ENCODE peak calls at places on chromosomes 2 and 18, in six cellular contexts. A is H1, K is K562, O is HepG2, U is GM12892, G is GM12878. F is an unnamed sample.

GRCh38 chr2:223853425-223853837 is 16.0 kb upstream of the AP1S3 start:
- DNase-seq in A (no peak), K (no peak), O (peak), U (no peak), G (no peak), F (no peak)

GRCh38 chr2:240704651-240705050 is 13.0 kb downstream of the AQP12A start:
- DNase-seq in A (no peak), K (no peak), O (no peak), U (no peak), G (no peak), F (no peak)

GRCh38 chr2:168392031-168392430 is 64.0 kb upstream of the CERS6 start:
- DNase-seq in A (no peak), K (no peak), O (no peak), U (no peak), G (no peak), F (no peak)

GRCh38 chr2:31219131-31219969 is 2.0 kb upstream of the CAPN14 start:
- DNase-seq in A (no peak), K (no peak), O (no peak), U (no peak), G (peak), F (no peak)

GRCh38 chr2:159941729-159942128 is 120.7 kb downstream of the PLA2R1 start:
- DNase-seq in A (no peak), K (no peak), O (no peak), U (no peak), G (no peak), F (no peak)

GRCh38 chr2:190382851-190383250 is 25.3 kb upstream of the MFSD6 start:
- DNase-seq in A (no peak), K (peak), O (peak), U (peak), G (peak), F (peak)

GRCh38 chr2:26838121-26838906 is 9.6 kb upstream of the DPYSL5 start:
- DNase-seq in A (no peak), K (no peak), O (no peak), U (no peak), G (no peak), F (no peak)

GRCh38 chr2:69188174-69188900 is 175.4 kb downstream of the ANTXR1 start:
- DNase-seq in A (no peak), K (no peak), O (no peak), U (no peak), G (no peak), F (no peak)

GRCh38 chr2:241217320-241218031 is 29.0 kb downstream of the ANO7 start:
- DNase-seq in A (no peak), K (peak), O (peak), U (peak), G (no peak), F (peak)

GRCh38 chr2:61969376-61969775 is 63.9 kb downstream of the COMMD1 start:
- DNase-seq in A (no peak), K (no peak), O (no peak), U (no peak), G (no peak), F (no peak)

GRCh38 chr2:38750793-38751042 is 443 bp downstream of the SRSF7 start:
- DNase-seq in A (no peak), K (peak), O (no peak), U (peak), G (no peak), F (peak)

GRCh38 chr2:48531141-48531648 is 1.2 kb downstream of the STON1 start:
- DNase-seq in A (no peak), K (no peak), O (peak), U (no peak), G (no peak), F (no peak)

GRCh38 chr2:34242741-34243123 is 643.6 kb upstream of the FAM98A start:
- DNase-seq in A (no peak), K (no peak), O (no peak), U (no peak), G (no peak), F (no peak)

GRCh38 chr2:44941551-44942234 is at the start of gene SIX3:
- DNase-seq in A (no peak), K (no peak), O (no peak), U (no peak), G (no peak), F (no peak)

GRCh38 chr2:205627085-205627484 is 55.2 kb upstream of the NRP2 start:
- DNase-seq in A (no peak), K (no peak), O (no peak), U (no peak), G (no peak), F (no peak)

GRCh38 chr18:9062418-9062751 is 40.1 kb upstream of the NDUFV2 start:
- DNase-seq in A (no peak), K (no peak), O (no peak), U (no peak), G (no peak), F (no peak)

GRCh38 chr2:10190255-10190654 is 67.7 kb downstream of the RRM2 start:
- DNase-seq in A (no peak), K (no peak), O (no peak), U (no peak), G (no peak), F (no peak)

GRCh38 chr2:12261993-12262680 is 454.6 kb upstream of the TRIB2 start:
- DNase-seq in A (peak), K (no peak), O (no peak), U (no peak), G (no peak), F (no peak)

GRCh38 chr2:138572318-138572717 is 70.7 kb downstream of the SPOPL start:
- DNase-seq in A (no peak), K (no peak), O (no peak), U (no peak), G (no peak), F (no peak)

GRCh38 chr2:85734015-85734414 is 19.8 kb upstream of the ATOH8 start:
- DNase-seq in A (no peak), K (no peak), O (no peak), U (no peak), G (no peak), F (no peak)

GRCh38 chr18:8601277-8602032 is 7.8 kb upstream of the RAB12 start:
- DNase-seq in A (no peak), K (no peak), O (no peak), U (no peak), G (peak), F (no peak)

GRCh38 chr2:144780983-144781382 is 261.1 kb upstream of the ZEB2 start:
- DNase-seq in A (no peak), K (no peak), O (no peak), U (no peak), G (no peak), F (no peak)

GRCh38 chr2:119491776-119492525 is 32.3 kb downstream of the SCTR start:
- DNase-seq in A (no peak), K (no peak), O (peak), U (no peak), G (no peak), F (no peak)

GRCh38 chr18:2903006-2903405 is 56.2 kb downstream of the EMILIN2 start:
- DNase-seq in A (no peak), K (peak), O (no peak), U (no peak), G (no peak), F (no peak)

GRCh38 chr2:151999058-151999457 is 99.8 kb downstream of the CACNB4 start:
- DNase-seq in A (no peak), K (peak), O (peak), U (peak), G (no peak), F (peak)

GRCh38 chr18:67513285-67513684 is 3.2 kb downstream of the DSEL start:
- DNase-seq in A (no peak), K (no peak), O (peak), U (no peak), G (no peak), F (no peak)

GRCh38 chr2:240238786-240239185 is 98.3 kb upstream of the OTOS start:
- DNase-seq in A (no peak), K (no peak), O (no peak), U (no peak), G (no peak), F (no peak)

GRCh38 chr2:7709907-7710306 is 792.7 kb downstream of the RNF144A start:
- DNase-seq in A (no peak), K (no peak), O (no peak), U (no peak), G (no peak), F (no peak)

GRCh38 chr2:219155054-219155644 is 5.5 kb downstream of the NHEJ1 start:
- DNase-seq in A (no peak), K (peak), O (peak), U (peak), G (no peak), F (no peak)

GRCh38 chr2:70931376-70932000 is 4.2 kb upstream of the ATP6V1B1 start:
- DNase-seq in A (no peak), K (no peak), O (no peak), U (no peak), G (no peak), F (no peak)

GRCh38 chr18:51039138-51040112 is 9.4 kb downstream of the SMAD4 start:
- DNase-seq in A (no peak), K (peak), O (no peak), U (no peak), G (no peak), F (no peak)

GRCh38 chr2:180907731-180908130 is 72.7 kb upstream of the UBE2E3 start:
- DNase-seq in A (no peak), K (no peak), O (no peak), U (no peak), G (no peak), F (no peak)

GRCh38 chr18:70175216-70175615 is 30.3 kb downstream of the RTTN start:
- DNase-seq in A (no peak), K (no peak), O (no peak), U (no peak), G (no peak), F (no peak)

GRCh38 chr2:224023188-224023587 is 15.9 kb downstream of the SERPINE2 start:
- DNase-seq in A (no peak), K (no peak), O (peak), U (no peak), G (no peak), F (no peak)

GRCh38 chr2:228245601-228246000 is 64.1 kb upstream of the SPHKAP start:
- DNase-seq in A (no peak), K (no peak), O (no peak), U (no peak), G (no peak), F (no peak)

GRCh38 chr18:53148056-53148574 is 808.1 kb downstream of the DCC start:
- DNase-seq in A (no peak), K (no peak), O (no peak), U (no peak), G (no peak), F (no peak)

GRCh38 chr2:242004223-242004901 is 134.8 kb downstream of the RTP5 start:
- DNase-seq in A (no peak), K (no peak), O (no peak), U (no peak), G (no peak), F (no peak)

GRCh38 chr2:95734976-95735890 is 143.4 kb downstream of the TRIM43 start:
- DNase-seq in A (no peak), K (no peak), O (no peak), U (no peak), G (no peak), F (no peak)

DNA sequence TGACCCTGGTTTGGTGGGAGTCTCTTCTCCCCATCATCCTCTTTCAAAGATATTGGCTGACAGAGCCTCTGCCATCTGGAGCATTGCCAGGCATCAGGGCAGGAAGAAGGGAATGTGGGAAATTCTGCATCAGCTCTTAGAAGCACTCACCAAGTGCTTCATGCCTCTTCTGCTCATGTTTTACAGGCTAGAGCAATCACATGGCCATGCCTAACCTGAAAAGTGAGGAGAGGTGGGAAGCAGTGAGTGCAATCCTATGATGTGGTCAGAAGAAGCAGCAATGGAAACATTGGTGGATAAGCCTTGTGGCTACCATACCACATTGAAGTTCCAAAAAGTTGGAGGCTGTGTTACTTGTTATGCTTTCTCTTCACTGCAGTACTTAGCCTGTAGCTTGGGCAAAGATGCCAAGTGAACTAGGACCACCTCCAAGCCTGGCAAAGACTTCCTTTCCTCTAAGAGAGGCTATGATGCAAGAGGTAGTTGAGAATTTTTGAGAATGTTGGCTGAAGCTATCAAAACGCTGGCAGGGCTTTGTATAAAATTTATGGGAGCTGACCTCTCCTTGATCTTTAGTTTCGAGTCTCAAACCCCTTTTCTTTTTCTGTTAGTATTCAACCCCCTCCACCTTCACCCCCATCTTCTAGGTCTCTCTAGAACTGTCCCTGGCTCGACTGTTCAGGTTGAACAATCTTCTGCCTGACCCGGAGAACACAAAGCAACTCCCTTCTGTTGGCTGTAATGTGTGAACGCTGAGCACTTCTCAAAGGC is 64.2 kb downstream of the BCL2L11 start:
- DNase-seq in A (no peak), K (no peak), O (no peak), U (no peak), G (no peak), F (no peak)
- TF ChIP-seq POLR2A in A (no peak), K (no peak), O (no peak), U (no peak), G (no peak), F (no peak)

DNA sequence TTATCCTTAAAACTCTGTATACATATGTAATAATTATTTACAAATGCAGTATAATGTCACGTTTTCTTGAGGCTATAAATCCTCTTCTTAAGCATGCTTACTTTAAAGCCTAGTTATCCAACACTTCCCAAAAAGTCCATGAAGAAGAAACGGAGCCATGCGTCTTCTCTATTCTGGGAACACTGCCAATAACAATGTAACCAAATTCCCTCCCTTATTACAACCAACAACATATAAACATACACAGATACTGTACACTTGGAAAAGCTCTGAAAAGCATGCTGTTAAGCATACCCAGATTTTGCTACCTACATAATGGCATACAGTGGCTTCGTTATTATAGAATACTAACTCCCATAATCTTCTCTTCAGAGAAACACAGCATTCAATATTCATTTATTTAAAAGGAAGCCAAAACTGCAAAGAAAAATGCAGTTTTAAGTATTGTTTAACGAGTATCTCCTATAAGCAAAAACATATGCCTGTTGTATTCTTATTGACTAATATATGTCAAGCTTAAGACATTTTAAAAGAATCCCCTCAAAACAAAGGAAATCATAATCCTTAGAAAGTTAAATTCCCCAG is 83.5 kb downstream of the SLC25A12 start:
- DNase-seq in A (no peak), K (no peak), O (no peak), U (no peak), G (no peak), F (no peak)
- TF ChIP-seq TAF1 in A (no peak), K (no peak), O (no peak), U (no peak), G (no peak), F (no peak)

DNA sequence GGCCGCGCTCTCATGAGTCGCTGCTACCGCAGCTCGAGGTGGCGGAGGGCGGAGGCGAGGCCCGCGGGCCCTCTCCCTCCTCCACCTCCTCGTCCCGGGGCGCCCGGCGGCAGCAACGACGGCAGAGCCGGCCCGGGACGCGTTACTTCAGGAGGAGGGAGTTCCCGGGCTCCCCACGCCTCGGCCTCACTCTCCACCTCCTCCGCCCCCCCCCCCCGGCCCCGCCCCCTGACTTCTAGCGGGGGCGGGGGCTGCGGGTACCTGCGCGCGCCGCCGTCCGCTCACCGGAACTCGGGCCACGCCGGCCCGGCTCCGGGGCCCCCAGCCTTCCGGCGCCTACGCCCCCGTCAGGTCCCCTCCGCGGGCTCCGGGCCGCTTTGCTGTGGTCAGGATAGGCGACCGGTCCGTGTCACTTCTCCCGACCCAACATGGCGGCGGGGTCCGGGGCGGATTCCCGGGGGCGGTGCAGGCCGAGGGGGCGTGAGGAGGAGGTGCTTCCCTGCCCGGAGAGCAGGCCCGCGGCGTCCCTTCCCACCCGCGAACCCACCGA is at the start of gene YES1:
- DNase-seq in A (no peak), K (peak), O (peak), U (peak), G (no peak), F (peak)
- TF ChIP-seq POLR2A in A (no peak), K (no peak), O (peak), U (peak), G (peak), F (no peak)

GRCh38 chr2:216387262-216387661 is 15.0 kb upstream of the MARCHF4 start:
- DNase-seq in A (no peak), K (no peak), O (no peak), U (no peak), G (no peak), F (no peak)

GRCh38 chr2:216391401-216391800 is 19.1 kb upstream of the MARCHF4 start:
- DNase-seq in A (no peak), K (no peak), O (no peak), U (no peak), G (no peak), F (no peak)

GRCh38 chr2:216385478-216385877 is 13.2 kb upstream of the MARCHF4 start:
- DNase-seq in A (no peak), K (no peak), O (no peak), U (no peak), G (no peak), F (no peak)

GRCh38 chr2:216389565-216389964 is 17.3 kb upstream of the MARCHF4 start:
- DNase-seq in A (no peak), K (no peak), O (no peak), U (no peak), G (no peak), F (no peak)

DNA sequence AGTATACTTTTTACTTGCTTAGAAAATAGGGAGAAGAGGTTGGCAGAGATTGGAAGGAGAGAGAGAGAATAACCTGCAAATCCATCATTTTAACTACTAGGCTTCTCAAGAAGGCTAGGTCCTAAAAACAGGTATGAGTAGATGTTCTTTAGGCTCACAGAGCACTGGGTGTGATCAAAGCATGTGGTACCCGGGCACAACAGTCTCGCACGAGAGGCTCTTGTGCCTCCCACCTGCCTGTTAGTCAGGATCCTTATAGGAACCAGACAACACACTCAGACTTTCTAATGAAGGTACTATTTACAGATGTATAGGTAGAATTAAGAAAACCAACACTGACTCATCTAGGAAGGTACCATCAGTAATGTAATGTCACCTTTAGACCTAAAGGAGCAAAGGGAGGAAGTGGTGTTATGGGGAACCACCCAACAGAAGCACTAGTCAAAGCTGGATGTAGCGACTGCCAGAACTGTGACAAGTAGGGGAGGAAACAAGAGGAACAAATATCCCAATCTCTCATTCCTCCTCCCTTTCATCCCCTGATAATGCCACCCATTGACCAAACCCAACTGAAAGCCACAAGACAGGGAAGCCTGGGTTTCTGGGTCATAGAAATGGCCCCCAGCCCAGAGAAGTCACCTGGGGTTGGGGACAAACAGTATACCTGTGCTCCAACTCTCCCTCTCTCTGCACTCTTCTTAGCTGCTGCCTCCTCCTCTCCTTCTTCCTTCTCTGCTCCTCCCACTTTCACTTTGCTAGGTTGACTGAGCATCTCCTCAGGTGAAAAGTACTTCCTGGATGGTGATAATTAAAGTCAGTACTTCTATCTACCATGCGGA is 16.0 kb upstream of the MARCHF4 start:
- DNase-seq in A (no peak), K (no peak), O (no peak), U (no peak), G (peak), F (no peak)
- TF ChIP-seq TAF1 in A (no peak), K (no peak), O (no peak), U (no peak), G (no peak), F (no peak)

F was measured in GM12891.